ENCODE peak calls at places on chromosomes 3 and 15, in six cellular contexts. P is NCI-H446; W is heart left ventricle; N is glutamatergic neuron; S is activated CD8-positive, alpha-beta memory T cell treated with anti-CD3 and anti-CD28 coated beads, Interleukin-2, amount 50 U/mL, for 48 hours; M is BJ. K is an unnamed sample.

GRCh38 chr15:57444877-57445513 is 68.7 kb downstream of the CGNL1 start:
- DNase-seq in P (no peak), W (no peak), N (no peak), S (no peak), M (no peak), K (no peak)

GRCh38 chr3:10426346-10427233 is 78.8 kb downstream of the ATP2B2 start:
- DNase-seq in P (no peak), W (no peak), N (no peak), S (no peak), M (no peak), K (no peak)

GRCh38 chr3:119580148-119580760 is 962 bp downstream of the ADPRH start:
- DNase-seq in P (no peak), W (peak; percentile 48), N (no peak), S (no peak), M (no peak), K (no peak)

GRCh38 chr15:67558502-67558901 is 16.0 kb downstream of the MAP2K5 start:
- DNase-seq in P (no peak), W (no peak), N (no peak), S (no peak), M (no peak), K (no peak)

GRCh38 chr15:63369296-63369695 is 12.3 kb downstream of the CA12 start:
- DNase-seq in P (no peak), W (no peak), N (no peak), S (no peak), M (no peak), K (no peak)

GRCh38 chr3:128064962-128065361 is 12.7 kb downstream of the SEC61A1 start:
- DNase-seq in P (no peak), W (no peak), N (no peak), S (peak; percentile 34), M (no peak), K (no peak)

GRCh38 chr3:118863731-118864322 is 170.8 kb downstream of the IGSF11 start:
- DNase-seq in P (no peak), W (no peak), N (no peak), S (no peak), M (no peak), K (peak; percentile 10)

GRCh38 chr3:69986419-69986818 is 13.1 kb upstream of the SAMMSON start:
- DNase-seq in P (no peak), W (no peak), N (no peak), S (no peak), M (no peak), K (no peak)

GRCh38 chr3:3586843-3587626 is 212.2 kb upstream of the LRRN1 start:
- DNase-seq in P (no peak), W (no peak), N (no peak), S (no peak), M (no peak), K (no peak)

GRCh38 chr15:82530006-82530405 is 10.3 kb downstream of the RPS17 start:
- DNase-seq in P (no peak), W (no peak), N (no peak), S (peak; percentile 44), M (no peak), K (no peak)

GRCh38 chr3:30527720-30528119 is 78.7 kb upstream of the TGFBR2 start:
- DNase-seq in P (no peak), W (no peak), N (no peak), S (no peak), M (no peak), K (no peak)

GRCh38 chr15:66803182-66803729 is 101.2 kb downstream of the SMAD6 start:
- DNase-seq in P (no peak), W (peak; percentile 80), N (no peak), S (peak; percentile 35), M (peak; percentile 91), K (peak; percentile 96)

GRCh38 chr3:8094415-8094814 is 407.2 kb upstream of the LMCD1 start:
- DNase-seq in P (no peak), W (no peak), N (no peak), S (no peak), M (no peak), K (no peak)

K was measured in Calu3.